ENCODE peak calls at places on chromosomes 16 and 17, in nine cellular contexts. K is stimulated activated CD4-positive, alpha-beta T cell treated with anti-CD3 and anti-CD28 coated beads, Interleukin-15, amount 100 ng/mL, for 1 hour; C is nucleus accumbens; I is type B pancreatic cell; N is cardiac fibroblast; G is A549; A is RKO; S is stimulated activated CD8-positive, alpha-beta memory T cell treated with anti-CD3 and anti-CD28 coated beads, Interleukin-15, amount 100 ng/mL, for 24 hours; Y is astrocyte of the cerebellum. X is an unnamed sample.

GRCh38 chr16:26569793-26570192 is 496.9 kb upstream of the C16orf82 start:
- DNase-seq in K (no peak), C (no peak), I (no peak), N (no peak), G (peak; percentile 20), A (peak; percentile 43), S (no peak), Y (no peak), X (no peak)

GRCh38 chr17:67248291-67248690 is 3.3 kb upstream of the HELZ start:
- DNase-seq in K (no peak), C (no peak), I (no peak), N (no peak), G (no peak), A (no peak), S (no peak), Y (no peak), X (no peak)

GRCh38 chr16:85428168-85428898 is 184.8 kb upstream of the GSE1 start:
- DNase-seq in K (peak; percentile 27), C (no peak), I (no peak), N (peak; percentile 47), G (peak; percentile 68), A (peak; percentile 36), S (no peak), Y (no peak), X (no peak)

GRCh38 chr17:82487898-82488297 is 29.4 kb downstream of the NARF start:
- DNase-seq in K (no peak), C (no peak), I (no peak), N (no peak), G (no peak), A (no peak), S (no peak), Y (no peak), X (no peak)

GRCh38 chr17:79742589-79742918 is 11.8 kb downstream of the ENPP7 start:
- DNase-seq in K (no peak), C (no peak), I (no peak), N (no peak), G (no peak), A (no peak), S (no peak), Y (no peak), X (no peak)

GRCh38 chr17:11885051-11885450 is 112.2 kb downstream of the ZNF18 start:
- DNase-seq in K (no peak), C (no peak), I (peak; percentile 20), N (no peak), G (no peak), A (no peak), S (no peak), Y (no peak), X (no peak)

GRCh38 chr17:63973930-63974593 is 1.3 kb upstream of the SCN4A start:
- DNase-seq in K (no peak), C (no peak), I (no peak), N (no peak), G (peak; percentile 34), A (no peak), S (no peak), Y (no peak), X (peak; percentile 35)

GRCh38 chr16:57536306-57537193 is at the start of gene CCDC102A:
- DNase-seq in K (peak; percentile 30), C (no peak), I (no peak), N (no peak), G (no peak), A (no peak), S (no peak), Y (no peak), X (peak; percentile 54)

GRCh38 chr16:23754594-23755483 is at the start of gene CHP2:
- DNase-seq in K (no peak), C (no peak), I (peak; percentile 64), N (no peak), G (no peak), A (no peak), S (no peak), Y (no peak), X (no peak)

GRCh38 chr17:48738424-48738802 is 9.9 kb upstream of the HOXB13 start:
- DNase-seq in K (no peak), C (no peak), I (no peak), N (no peak), G (no peak), A (no peak), S (no peak), Y (no peak), X (no peak)

X was measured in fibroblast of lung.